ENCODE peak calls at places on chromosomes 3 and 15, in nine cellular contexts. Y is sigmoid colon, U is adrenal gland, T is transverse colon, O is IMR-90, A is A549, L is tibial nerve, N is upper lobe of left lung, Q is heart left ventricle. V is an unnamed sample.

GRCh38 chr3:40504636-40505430 is 1.0 kb upstream of the ZNF620 start:
- DNase-seq in Y (no peak), U (peak), T (no peak), O (peak), A (no peak), L (peak), N (peak), Q (no peak), V (peak)

GRCh38 chr3:101261506-101261905 is 58.9 kb downstream of the IMPG2 start:
- DNase-seq in Y (no peak), U (no peak), T (no peak), O (peak), A (no peak), L (no peak), N (no peak), Q (no peak), V (no peak)

GRCh38 chr3:16329792-16330061 is 64.7 kb downstream of the OXNAD1 start:
- DNase-seq in Y (no peak), U (no peak), T (no peak), O (no peak), A (no peak), L (no peak), N (no peak), Q (no peak), V (no peak)

GRCh38 chr3:152574461-152575079 is 260.4 kb upstream of the P2RY1 start:
- DNase-seq in Y (no peak), U (peak), T (peak), O (peak), A (peak), L (peak), N (no peak), Q (peak), V (peak)

GRCh38 chr3:120567370-120568197 is 28.6 kb upstream of the NDUFB4 start:
- DNase-seq in Y (peak), U (peak), T (no peak), O (peak), A (no peak), L (peak), N (no peak), Q (no peak), V (peak)

GRCh38 chr3:174247671-174248070 is 611.5 kb upstream of the NAALADL2 start:
- DNase-seq in Y (no peak), U (no peak), T (no peak), O (no peak), A (no peak), L (no peak), N (no peak), Q (no peak), V (no peak)

GRCh38 chr3:194333212-194333980 is 17.7 kb downstream of the CPN2 start:
- DNase-seq in Y (peak), U (peak), T (peak), O (peak), A (peak), L (peak), N (peak), Q (peak), V (peak)

GRCh38 chr15:91865903-91866302 is 12.4 kb downstream of the SLCO3A1 start:
- DNase-seq in Y (no peak), U (no peak), T (no peak), O (peak), A (no peak), L (no peak), N (no peak), Q (no peak), V (no peak)

GRCh38 chr3:57168151-57168550 is 3.0 kb upstream of the IL17RD start:
- DNase-seq in Y (no peak), U (no peak), T (no peak), O (no peak), A (no peak), L (no peak), N (no peak), Q (no peak), V (no peak)

GRCh38 chr3:178420033-178420432 is 116.2 kb upstream of the KCNMB2 start:
- DNase-seq in Y (no peak), U (no peak), T (no peak), O (no peak), A (no peak), L (no peak), N (no peak), Q (no peak), V (no peak)

GRCh38 chr3:54599741-54600140 is 328.1 kb downstream of the LRTM1 start:
- DNase-seq in Y (peak), U (no peak), T (no peak), O (no peak), A (no peak), L (no peak), N (no peak), Q (peak), V (peak)

GRCh38 chr3:24683511-24684384 is 189.1 kb upstream of the THRB start:
- DNase-seq in Y (no peak), U (no peak), T (peak), O (peak), A (peak), L (no peak), N (no peak), Q (no peak), V (peak)

DNA sequence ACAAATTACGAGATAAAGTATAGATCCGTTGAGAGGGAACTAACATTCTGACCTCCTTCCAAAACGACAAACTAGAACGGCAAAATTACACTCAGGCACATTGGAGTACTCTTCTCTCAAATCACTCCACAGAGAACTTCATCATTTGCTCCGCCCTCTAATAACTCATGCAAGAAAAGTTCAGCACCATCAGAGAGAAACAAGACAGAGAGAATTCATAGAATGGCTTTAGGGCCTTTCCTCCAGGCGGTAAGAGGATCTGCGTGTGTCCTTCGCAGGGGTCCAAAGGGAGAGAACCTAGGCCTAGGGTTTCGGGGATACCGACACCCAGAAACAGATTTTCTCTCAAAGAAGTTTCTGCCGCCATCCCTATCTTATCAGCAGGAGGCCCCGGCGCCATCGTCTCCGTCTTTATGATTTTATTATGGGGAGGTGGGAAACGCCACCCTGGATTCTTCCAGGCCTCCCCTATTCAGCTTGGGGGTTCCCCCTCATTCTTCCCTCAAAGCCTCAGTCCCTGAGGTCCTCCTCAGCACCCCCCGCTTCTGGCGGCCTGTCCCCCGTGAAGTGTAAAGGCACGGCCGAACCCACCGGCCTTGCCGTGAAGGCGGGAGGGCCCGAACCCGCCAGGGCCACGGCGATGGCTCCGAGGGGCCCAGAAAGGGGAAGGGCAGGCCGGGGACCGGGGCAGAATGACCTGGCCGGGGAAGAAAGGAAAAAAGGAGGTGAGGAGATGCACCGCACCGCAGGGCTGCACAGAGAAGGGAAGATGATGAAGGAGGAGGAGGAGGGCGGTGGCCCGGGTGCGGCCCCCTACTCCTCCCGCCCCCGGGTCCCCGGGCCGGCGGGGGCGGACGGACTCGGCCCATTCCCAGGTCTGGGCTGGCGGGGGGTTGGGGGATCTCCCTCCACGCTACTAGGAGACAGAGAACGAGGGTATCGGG is 762 bp downstream of the UBXN7 start:
- DNase-seq in Y (peak), U (peak), T (peak), O (peak), A (peak), L (peak), N (peak), Q (peak), V (peak)
- TF ChIP-seq POLR2A in Y (no peak), U (peak), T (no peak), O (no peak), A (no peak), L (no peak), N (peak), Q (no peak), V (no peak)

DNA sequence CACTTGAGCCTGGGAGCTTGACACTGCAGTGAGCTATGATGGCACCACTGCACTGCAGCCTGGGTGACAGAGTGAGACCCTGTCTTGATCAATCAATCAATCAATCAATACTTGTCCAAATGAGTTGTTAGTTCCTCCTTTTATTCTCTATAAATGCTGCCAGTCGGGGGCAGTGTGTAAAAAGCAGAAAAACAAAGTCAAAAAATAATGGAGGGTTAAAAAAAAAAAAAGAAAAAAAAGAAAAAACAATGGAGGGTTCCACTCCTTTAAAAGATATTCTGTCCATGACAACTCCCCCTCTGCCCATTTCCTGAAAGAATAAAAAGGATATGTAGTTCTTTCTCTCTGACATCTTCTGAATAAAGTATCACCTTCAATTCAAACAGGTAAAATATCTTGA is 1068.6 kb downstream of the FHIT start:
- DNase-seq in Y (no peak), U (no peak), T (no peak), O (no peak), A (no peak), L (no peak), N (no peak), Q (no peak), V (no peak)
- TF ChIP-seq CTCF in Y (no peak), U (no peak), T (no peak), O (no peak), A (no peak), L (no peak), N (no peak), Q (no peak), V (no peak)

DNA sequence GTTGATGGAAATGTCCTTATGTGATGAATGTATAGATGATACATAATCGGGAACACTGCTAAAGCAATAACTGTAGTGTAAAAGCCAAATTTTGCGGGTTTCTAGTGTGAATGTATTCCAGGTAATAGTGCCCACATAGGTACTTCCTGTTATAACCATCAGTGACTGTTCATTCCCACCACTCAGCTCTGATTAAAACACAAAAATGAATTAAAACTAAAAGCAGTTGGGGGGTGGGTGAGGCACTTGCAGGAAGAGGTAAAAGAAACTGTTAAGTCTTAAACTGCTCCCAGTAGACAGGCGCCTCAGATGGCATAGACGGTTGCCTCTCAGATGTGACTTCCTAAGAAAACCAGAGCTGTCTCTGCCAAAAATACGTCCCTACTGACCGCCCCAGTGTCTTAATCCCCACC is 893 bp upstream of the MTHFS start:
- DNase-seq in Y (no peak), U (no peak), T (no peak), O (no peak), A (no peak), L (no peak), N (no peak), Q (no peak), V (no peak)
- H3K4me3 ChIP-seq in Y (peak), U (peak), T (peak), O (no peak), A (peak), L (no peak), N (peak), Q (peak), V (peak)

GRCh38 chr15:59170998-59171397 is 35.6 kb upstream of the LDHAL6B start:
- DNase-seq in Y (no peak), U (no peak), T (no peak), O (no peak), A (no peak), L (no peak), N (no peak), Q (no peak), V (no peak)

GRCh38 chr15:59168536-59168935 is 38.1 kb upstream of the LDHAL6B start:
- DNase-seq in Y (no peak), U (no peak), T (no peak), O (peak), A (no peak), L (no peak), N (peak), Q (no peak), V (no peak)

GRCh38 chr15:59169337-59169736 is 37.3 kb upstream of the LDHAL6B start:
- DNase-seq in Y (no peak), U (no peak), T (no peak), O (peak), A (no peak), L (no peak), N (no peak), Q (no peak), V (no peak)

GRCh38 chr15:59172289-59172901 is 34.2 kb upstream of the LDHAL6B start:
- DNase-seq in Y (no peak), U (no peak), T (no peak), O (no peak), A (no peak), L (no peak), N (no peak), Q (no peak), V (no peak)

DNA sequence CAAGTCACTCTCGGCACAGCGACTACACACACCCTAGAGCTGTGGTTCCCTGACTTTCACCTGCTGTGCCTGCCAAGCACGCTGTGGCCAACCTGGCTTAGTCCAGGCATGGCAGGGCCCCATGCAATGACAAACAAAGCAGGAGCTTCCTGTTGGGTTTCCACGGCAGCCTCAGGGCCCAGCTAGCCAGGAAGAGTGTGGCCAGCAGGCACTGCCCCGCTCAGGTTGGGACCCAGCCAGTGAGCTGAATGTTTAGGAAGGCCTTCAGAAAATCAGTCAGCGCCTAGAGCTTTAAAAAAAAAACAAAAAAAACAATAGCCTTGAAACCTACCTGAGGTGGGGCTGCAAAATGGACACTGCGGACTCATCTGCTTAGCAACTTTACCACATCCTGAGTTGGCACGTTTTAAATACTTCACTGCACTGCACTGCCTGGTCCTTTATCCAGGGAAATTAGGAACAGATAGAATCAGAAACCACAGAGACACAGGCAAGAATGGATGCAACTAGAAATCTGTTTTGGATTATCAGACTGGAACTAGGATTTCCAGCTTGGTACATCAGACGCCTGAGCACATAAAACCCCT is 36.3 kb upstream of the LDHAL6B start:
- DNase-seq in Y (no peak), U (peak), T (peak), O (no peak), A (no peak), L (peak), N (peak), Q (no peak), V (no peak)
- TF ChIP-seq POLR2A in Y (no peak), U (no peak), T (no peak), O (no peak), A (no peak), L (no peak), N (no peak), Q (no peak), V (no peak)

GRCh38 chr3:128609294-128609693 is 41.3 kb downstream of the RPN1 start:
- DNase-seq in Y (no peak), U (no peak), T (no peak), O (no peak), A (no peak), L (no peak), N (no peak), Q (no peak), V (no peak)
- TF ChIP-seq CTCF in Y (no peak), U (no peak), T (no peak), O (no peak), A (no peak), L (no peak), N (no peak), Q (no peak), V (no peak)

GRCh38 chr15:59997070-59997701 is 6.9 kb upstream of the FOXB1 start:
- DNase-seq in Y (no peak), U (no peak), T (no peak), O (no peak), A (no peak), L (no peak), N (no peak), Q (no peak), V (no peak)
- H3K4me3 ChIP-seq in Y (no peak), U (no peak), T (peak), O (no peak), A (peak), L (no peak), N (no peak), Q (no peak), V (no peak)

DNA sequence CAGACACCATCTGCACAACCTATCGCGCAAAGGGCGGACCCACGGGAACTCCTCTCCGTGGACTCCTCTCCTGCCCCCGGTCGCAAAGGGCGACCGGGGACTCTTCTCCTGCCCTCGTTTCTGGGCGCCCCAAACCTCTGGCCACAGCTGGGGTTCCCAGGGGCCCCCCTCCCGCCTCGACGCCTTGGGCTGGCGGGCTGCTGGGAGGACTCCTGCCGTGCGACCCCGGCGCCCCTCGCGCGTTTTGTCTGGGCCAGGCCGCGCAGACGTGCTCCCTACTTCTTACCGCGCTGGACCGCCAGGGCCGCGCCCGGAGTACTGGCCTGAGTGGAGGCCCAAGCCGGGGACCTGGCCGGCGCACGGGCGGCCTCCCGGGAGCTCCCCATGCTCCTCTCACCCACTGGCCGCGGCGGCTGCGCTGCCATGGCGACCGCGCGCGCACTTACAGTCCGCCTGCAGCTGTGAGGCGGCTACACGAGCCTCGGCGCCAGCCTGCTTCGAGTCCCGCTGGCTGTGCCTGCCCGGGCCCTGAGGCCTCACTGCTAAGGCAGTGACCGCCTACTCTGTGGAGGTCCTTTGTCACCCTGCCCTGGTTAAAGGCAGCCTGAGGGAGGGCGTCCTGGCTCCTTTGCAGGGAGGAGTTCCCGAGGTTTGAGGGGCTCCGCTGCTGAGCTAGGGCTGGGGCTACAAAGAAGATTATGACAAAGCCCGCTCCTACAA is 386 bp upstream of the LRRIQ4 start:
- DNase-seq in Y (peak), U (peak), T (peak), O (peak), A (no peak), L (peak), N (peak), Q (peak), V (peak)
- TF ChIP-seq POLR2A in Y (no peak), U (no peak), T (no peak), O (no peak), A (no peak), L (no peak), N (no peak), Q (no peak), V (no peak)

GRCh38 chr3:28345690-28346089 is 2.8 kb upstream of the ZCWPW2 start:
- DNase-seq in Y (no peak), U (no peak), T (no peak), O (no peak), A (no peak), L (no peak), N (no peak), Q (no peak), V (no peak)

GRCh38 chr3:28348637-28349396 is at the start of the genes AZI2 and ZCWPW2:
- DNase-seq in Y (peak), U (peak), T (peak), O (peak), A (peak), L (peak), N (peak), Q (peak), V (peak)

GRCh38 chr3:28347374-28348285 is 891 bp upstream of the ZCWPW2 start:
- DNase-seq in Y (no peak), U (no peak), T (no peak), O (peak), A (no peak), L (peak), N (no peak), Q (no peak), V (no peak)

GRCh38 chr3:28348286-28348636 is 260 bp upstream of the ZCWPW2 start:
- DNase-seq in Y (no peak), U (peak), T (no peak), O (peak), A (no peak), L (no peak), N (no peak), Q (no peak), V (no peak)

GRCh38 chr3:28349397-28350000 is 875 bp upstream of the AZI2 start:
- DNase-seq in Y (no peak), U (no peak), T (no peak), O (peak), A (peak), L (no peak), N (no peak), Q (no peak), V (no peak)
- TF ChIP-seq CTCF in Y (no peak), U (no peak), T (no peak), O (no peak), A (peak), L (no peak), N (no peak), Q (no peak), V (no peak)

V was measured in ovary.